ENCODE peak calls at places on chromosomes 2 and 18, in nine cellular contexts. One of them, this sample, is unnamed. For H3K4me1, the result is how much of the 10 kb centered on the place peaks cover.

GRCh38 chr2:224162122-224162521 is 123.0 kb upstream of the SERPINE2 start:
- DNase-seq in right atrium auricular region: no peak
- DNase-seq in uterus: no peak
- DNase-seq in heart left ventricle: no peak
- DNase-seq in spleen: no peak
- DNase-seq in colonic mucosa: no peak
- DNase-seq in fibroblast of lung: peak
- DNase-seq in psoas muscle: no peak
- DNase-seq in prostate gland: no peak
- DNase-seq in this sample: no peak

GRCh38 chr2:73112913-73113633 is at the start of gene RAB11FIP5:
- DNase-seq in uterus: peak
- DNase-seq in spleen: peak
- DNase-seq in prostate gland: peak
- DNase-seq in fibroblast of lung: peak
- DNase-seq in colonic mucosa: peak
- DNase-seq in right atrium auricular region: peak
- DNase-seq in heart left ventricle: peak
- DNase-seq in psoas muscle: peak
- DNase-seq in this sample: peak

GRCh38 chr2:40367652-40368051 is 84.2 kb downstream of the SLC8A1 start:
- DNase-seq in prostate gland: no peak
- DNase-seq in fibroblast of lung: peak
- DNase-seq in uterus: no peak
- DNase-seq in colonic mucosa: no peak
- DNase-seq in heart left ventricle: no peak
- DNase-seq in right atrium auricular region: no peak
- DNase-seq in psoas muscle: no peak
- DNase-seq in spleen: no peak
- DNase-seq in this sample: no peak

GRCh38 chr2:36695746-36696415 is 626 bp upstream of the VIT start:
- DNase-seq in fibroblast of lung: peak
- DNase-seq in heart left ventricle: no peak
- DNase-seq in right atrium auricular region: no peak
- DNase-seq in prostate gland: no peak
- DNase-seq in colonic mucosa: no peak
- DNase-seq in uterus: no peak
- DNase-seq in psoas muscle: no peak
- DNase-seq in spleen: no peak
- DNase-seq in this sample: no peak

GRCh38 chr2:19710230-19710629 is 191.6 kb downstream of the TTC32 start:
- DNase-seq in psoas muscle: no peak
- DNase-seq in heart left ventricle: no peak
- DNase-seq in colonic mucosa: no peak
- DNase-seq in right atrium auricular region: no peak
- DNase-seq in prostate gland: no peak
- DNase-seq in fibroblast of lung: no peak
- DNase-seq in spleen: no peak
- DNase-seq in uterus: no peak
- DNase-seq in this sample: no peak

GRCh38 chr2:214450118-214450894 is 39.5 kb downstream of the VWC2L start:
- DNase-seq in prostate gland: no peak
- DNase-seq in colonic mucosa: no peak
- DNase-seq in fibroblast of lung: no peak
- DNase-seq in uterus: no peak
- DNase-seq in psoas muscle: no peak
- DNase-seq in right atrium auricular region: no peak
- DNase-seq in spleen: no peak
- DNase-seq in heart left ventricle: no peak
- DNase-seq in this sample: no peak

GRCh38 chr2:17976871-17977746 is 98.6 kb downstream of the KCNS3 start:
- DNase-seq in spleen: no peak
- DNase-seq in right atrium auricular region: no peak
- DNase-seq in uterus: peak
- DNase-seq in fibroblast of lung: peak
- DNase-seq in prostate gland: no peak
- DNase-seq in heart left ventricle: no peak
- DNase-seq in colonic mucosa: no peak
- DNase-seq in psoas muscle: peak
- DNase-seq in this sample: peak

GRCh38 chr18:33558529-33558928 is 19.5 kb upstream of the ASXL3 start:
- DNase-seq in prostate gland: no peak
- DNase-seq in colonic mucosa: no peak
- DNase-seq in heart left ventricle: no peak
- DNase-seq in psoas muscle: no peak
- DNase-seq in spleen: no peak
- DNase-seq in right atrium auricular region: no peak
- DNase-seq in fibroblast of lung: no peak
- DNase-seq in uterus: no peak
- DNase-seq in this sample: no peak

GRCh38 chr2:27804146-27804545 is 32.6 kb downstream of the MRPL33 start:
- DNase-seq in colonic mucosa: no peak
- DNase-seq in right atrium auricular region: no peak
- DNase-seq in heart left ventricle: no peak
- DNase-seq in fibroblast of lung: peak
- DNase-seq in spleen: no peak
- DNase-seq in psoas muscle: no peak
- DNase-seq in uterus: no peak
- DNase-seq in prostate gland: no peak
- DNase-seq in this sample: no peak

GRCh38 chr18:7684966-7685365 is 117.8 kb downstream of the PTPRM start:
- DNase-seq in colonic mucosa: no peak
- DNase-seq in psoas muscle: no peak
- DNase-seq in fibroblast of lung: peak
- DNase-seq in prostate gland: no peak
- DNase-seq in uterus: no peak
- DNase-seq in right atrium auricular region: no peak
- DNase-seq in heart left ventricle: no peak
- DNase-seq in spleen: no peak
- DNase-seq in this sample: no peak

GRCh38 chr2:85804026-85804425 is 50.2 kb downstream of the ATOH8 start:
- DNase-seq in uterus: peak
- DNase-seq in prostate gland: no peak
- DNase-seq in colonic mucosa: no peak
- DNase-seq in right atrium auricular region: no peak
- DNase-seq in heart left ventricle: no peak
- DNase-seq in spleen: peak
- DNase-seq in fibroblast of lung: no peak
- DNase-seq in psoas muscle: no peak
- DNase-seq in this sample: no peak

GRCh38 chr2:17083902-17084301 is 418.3 kb upstream of the CYRIA start:
- DNase-seq in heart left ventricle: no peak
- DNase-seq in prostate gland: no peak
- DNase-seq in fibroblast of lung: peak
- DNase-seq in psoas muscle: no peak
- DNase-seq in uterus: no peak
- DNase-seq in colonic mucosa: no peak
- DNase-seq in right atrium auricular region: no peak
- DNase-seq in spleen: no peak
- DNase-seq in this sample: no peak

GRCh38 chr18:45722899-45723298 is 1.1 kb upstream of the SLC14A1 start:
- DNase-seq in fibroblast of lung: peak
- DNase-seq in psoas muscle: peak
- DNase-seq in heart left ventricle: peak
- DNase-seq in right atrium auricular region: peak
- DNase-seq in uterus: peak
- DNase-seq in spleen: peak
- DNase-seq in colonic mucosa: peak
- DNase-seq in prostate gland: peak
- DNase-seq in this sample: peak

GRCh38 chr2:1484131-1484884 is 71.0 kb downstream of the TPO start:
- DNase-seq in psoas muscle: no peak
- DNase-seq in spleen: peak
- DNase-seq in colonic mucosa: no peak
- DNase-seq in fibroblast of lung: no peak
- DNase-seq in right atrium auricular region: peak
- DNase-seq in prostate gland: no peak
- DNase-seq in uterus: no peak
- DNase-seq in heart left ventricle: peak
- DNase-seq in this sample: no peak

GRCh38 chr18:74139414-74139813 is 8.2 kb downstream of the FBXO15 start:
- DNase-seq in colonic mucosa: no peak
- DNase-seq in spleen: no peak
- DNase-seq in psoas muscle: no peak
- DNase-seq in uterus: no peak
- DNase-seq in right atrium auricular region: no peak
- DNase-seq in prostate gland: no peak
- DNase-seq in heart left ventricle: no peak
- DNase-seq in fibroblast of lung: no peak
- DNase-seq in this sample: no peak

DNA sequence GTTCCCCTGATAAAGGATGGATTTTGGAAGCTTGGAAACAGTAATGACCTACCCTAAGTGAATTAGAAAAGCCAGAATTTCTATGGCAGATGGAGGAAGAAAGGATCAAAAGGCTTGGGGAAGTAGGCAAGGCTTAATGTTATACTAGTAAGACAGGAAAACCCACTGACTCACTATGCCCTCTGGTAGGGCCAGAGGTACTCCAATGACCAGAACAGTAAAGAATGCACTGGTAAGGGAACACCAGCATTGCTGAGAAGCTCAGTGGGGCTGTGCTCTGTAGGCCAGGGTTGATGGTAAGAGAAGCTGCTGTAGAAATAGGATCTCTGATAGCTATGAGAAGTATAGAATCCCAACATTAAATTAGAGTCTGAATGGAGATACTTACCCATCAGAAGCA is 126.4 kb downstream of the GFPT1 start:
- DNase-seq in spleen: no peak
- DNase-seq in prostate gland: no peak
- DNase-seq in right atrium auricular region: no peak
- DNase-seq in colonic mucosa: no peak
- DNase-seq in heart left ventricle: no peak
- DNase-seq in uterus: no peak
- DNase-seq in fibroblast of lung: no peak
- DNase-seq in psoas muscle: no peak
- DNase-seq in this sample: no peak
- TF ChIP-seq CTCF in spleen: no peak
- TF ChIP-seq CTCF in prostate gland: no peak
- TF ChIP-seq CTCF in right atrium auricular region: no peak
- TF ChIP-seq CTCF in colonic mucosa: no peak
- TF ChIP-seq CTCF in heart left ventricle: no peak
- TF ChIP-seq CTCF in uterus: no peak
- TF ChIP-seq CTCF in fibroblast of lung: no peak
- TF ChIP-seq CTCF in psoas muscle: no peak
- TF ChIP-seq CTCF in this sample: no peak

GRCh38 chr2:217902281-217903141 is 100.3 kb downstream of the TNS1 start:
- DNase-seq in heart left ventricle: peak
- DNase-seq in colonic mucosa: peak
- DNase-seq in prostate gland: peak
- DNase-seq in psoas muscle: peak
- DNase-seq in uterus: peak
- DNase-seq in spleen: peak
- DNase-seq in right atrium auricular region: peak
- DNase-seq in fibroblast of lung: peak
- DNase-seq in this sample: peak
- H3K4me1 ChIP-seq in heart left ventricle: half or more
- H3K4me1 ChIP-seq in colonic mucosa: under half
- H3K4me1 ChIP-seq in prostate gland: under half
- H3K4me1 ChIP-seq in psoas muscle: half or more
- H3K4me1 ChIP-seq in uterus: under half
- H3K4me1 ChIP-seq in spleen: half or more
- H3K4me1 ChIP-seq in right atrium auricular region: half or more
- H3K4me1 ChIP-seq in fibroblast of lung: under half
- H3K4me1 ChIP-seq in this sample: under half

DNA sequence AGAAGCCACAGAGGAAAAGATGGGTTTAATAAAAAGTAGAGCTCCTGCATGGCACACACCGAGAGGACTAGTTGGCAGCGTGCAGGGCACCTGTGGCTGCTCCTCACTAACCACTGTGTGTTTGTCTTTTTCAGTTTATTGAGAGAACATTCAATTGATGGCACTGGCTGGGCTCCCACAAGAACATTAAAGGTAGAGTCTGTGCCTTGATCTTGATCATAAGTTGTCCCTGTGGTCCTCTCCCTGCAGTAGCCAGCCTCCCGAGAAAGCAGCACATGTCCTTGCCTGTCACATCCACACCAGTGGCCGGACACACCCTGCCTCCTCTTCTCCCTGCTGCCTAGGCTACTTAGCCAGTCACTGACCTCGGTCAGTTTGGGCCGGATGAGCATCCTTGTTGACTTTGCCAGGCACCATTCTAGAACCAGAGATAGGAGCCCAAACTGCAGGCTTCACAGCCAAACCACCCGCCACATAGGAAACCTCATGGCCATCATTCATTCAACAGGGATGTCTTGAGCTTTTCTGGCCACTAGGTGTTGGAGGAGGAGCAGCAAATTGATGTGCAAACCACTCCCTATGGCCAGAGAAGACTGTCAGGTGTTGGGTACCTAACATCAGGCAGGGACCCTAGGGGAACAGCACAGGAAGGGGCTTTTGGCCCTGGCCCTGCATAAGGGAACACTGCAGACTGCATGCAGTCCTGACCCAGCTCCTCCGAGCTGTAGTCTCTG is 30.2 kb upstream of the SCLY start:
- DNase-seq in heart left ventricle: no peak
- DNase-seq in spleen: no peak
- DNase-seq in right atrium auricular region: no peak
- DNase-seq in uterus: no peak
- DNase-seq in colonic mucosa: no peak
- DNase-seq in prostate gland: peak
- DNase-seq in psoas muscle: no peak
- DNase-seq in fibroblast of lung: no peak
- DNase-seq in this sample: no peak
- TF ChIP-seq CTCF in heart left ventricle: no peak
- TF ChIP-seq CTCF in spleen: no peak
- TF ChIP-seq CTCF in right atrium auricular region: no peak
- TF ChIP-seq CTCF in uterus: no peak
- TF ChIP-seq CTCF in colonic mucosa: no peak
- TF ChIP-seq CTCF in prostate gland: no peak
- TF ChIP-seq CTCF in psoas muscle: no peak
- TF ChIP-seq CTCF in fibroblast of lung: no peak
- TF ChIP-seq CTCF in this sample: no peak

GRCh38 chr2:3129867-3130266 is 247.8 kb downstream of the EIPR1 start:
- DNase-seq in prostate gland: no peak
- DNase-seq in right atrium auricular region: no peak
- DNase-seq in heart left ventricle: no peak
- DNase-seq in spleen: peak
- DNase-seq in uterus: no peak
- DNase-seq in psoas muscle: no peak
- DNase-seq in fibroblast of lung: no peak
- DNase-seq in colonic mucosa: no peak
- DNase-seq in this sample: no peak

GRCh38 chr2:3127710-3128109 is 249.9 kb downstream of the EIPR1 start:
- DNase-seq in spleen: no peak
- DNase-seq in right atrium auricular region: no peak
- DNase-seq in fibroblast of lung: no peak
- DNase-seq in psoas muscle: no peak
- DNase-seq in uterus: no peak
- DNase-seq in prostate gland: no peak
- DNase-seq in colonic mucosa: no peak
- DNase-seq in heart left ventricle: no peak
- DNase-seq in this sample: no peak

GRCh38 chr2:3130444-3130843 is 247.2 kb downstream of the EIPR1 start:
- DNase-seq in prostate gland: no peak
- DNase-seq in right atrium auricular region: no peak
- DNase-seq in uterus: no peak
- DNase-seq in spleen: no peak
- DNase-seq in psoas muscle: no peak
- DNase-seq in heart left ventricle: no peak
- DNase-seq in fibroblast of lung: no peak
- DNase-seq in colonic mucosa: no peak
- DNase-seq in this sample: no peak

GRCh38 chr2:3127279-3127690 is 250.3 kb downstream of the EIPR1 start:
- DNase-seq in colonic mucosa: no peak
- DNase-seq in spleen: no peak
- DNase-seq in fibroblast of lung: no peak
- DNase-seq in heart left ventricle: no peak
- DNase-seq in right atrium auricular region: no peak
- DNase-seq in prostate gland: no peak
- DNase-seq in uterus: no peak
- DNase-seq in psoas muscle: no peak
- DNase-seq in this sample: no peak

GRCh38 chr2:3128786-3129185 is 248.8 kb downstream of the EIPR1 start:
- DNase-seq in prostate gland: no peak
- DNase-seq in spleen: no peak
- DNase-seq in right atrium auricular region: no peak
- DNase-seq in fibroblast of lung: no peak
- DNase-seq in psoas muscle: no peak
- DNase-seq in colonic mucosa: no peak
- DNase-seq in uterus: no peak
- DNase-seq in heart left ventricle: no peak
- DNase-seq in this sample: no peak
- H3K4me1 ChIP-seq in prostate gland: under half
- H3K4me1 ChIP-seq in spleen: under half
- H3K4me1 ChIP-seq in right atrium auricular region: under half
- H3K4me1 ChIP-seq in fibroblast of lung: under half
- H3K4me1 ChIP-seq in psoas muscle: under half
- H3K4me1 ChIP-seq in colonic mucosa: under half
- H3K4me1 ChIP-seq in uterus: under half
- H3K4me1 ChIP-seq in heart left ventricle: under half
- H3K4me1 ChIP-seq in this sample: under half

This sample was measured in tibial nerve.